ENCODE peak calls at places on chromosomes 5 and 9, in five cellular contexts. Y, H, E, R and M are unnamed samples.

GRCh38 chr5:146051678-146052077 is 53.7 kb downstream of the PLAC8L1 start:
- DNase-seq in E (peak; percentile 85), R (no peak), H (no peak), Y (no peak), M (no peak)

GRCh38 chr5:103801681-103802080 is 239.1 kb upstream of the NUDT12 start:
- DNase-seq in E (peak; percentile 3), Y (no peak), H (no peak), R (no peak), M (no peak)

GRCh38 chr9:81999806-82000205 is 11.2 kb downstream of the SPATA31D1 start:
- DNase-seq in R (no peak), E (no peak), H (no peak), Y (no peak), M (no peak)

GRCh38 chr9:76512826-76513225 is 53.8 kb downstream of the GCNT1 start:
- DNase-seq in Y (no peak), R (peak; percentile 52), E (peak; percentile 71), H (no peak), M (no peak)

GRCh38 chr5:79229357-79230174 is 6.4 kb upstream of the JMY start:
- DNase-seq in Y (no peak), R (peak; percentile 90), H (no peak), E (peak; percentile 81), M (no peak)

GRCh38 chr9:4316409-4316808 is 16.5 kb upstream of the GLIS3 start:
- DNase-seq in E (no peak), R (no peak), H (no peak), Y (no peak), M (no peak)

GRCh38 chr5:143318270-143318669 is 85.2 kb downstream of the NR3C1 start:
- DNase-seq in E (no peak), R (no peak), H (no peak), Y (no peak), M (no peak)

GRCh38 chr5:131977212-131977604 is 31.7 kb upstream of the MEIKIN start:
- DNase-seq in R (no peak), H (no peak), E (no peak), Y (no peak), M (no peak)

GRCh38 chr5:28523416-28523815 is 1485.0 kb upstream of the CDH9 start:
- DNase-seq in E (no peak), H (no peak), Y (no peak), R (no peak), M (no peak)

GRCh38 chr5:6557807-6558575 is 74.9 kb downstream of the NSUN2 start:
- DNase-seq in E (no peak), R (no peak), Y (no peak), H (no peak), M (no peak)

GRCh38 chr5:167629634-167630033 is 661.8 kb upstream of the WWC1 start:
- DNase-seq in E (no peak), H (no peak), R (peak; percentile 58), Y (no peak), M (no peak)

GRCh38 chr5:126138475-126139005 is 284.7 kb upstream of the GRAMD2B start:
- DNase-seq in E (peak; percentile 16), H (peak; percentile 16), Y (no peak), R (peak; percentile 10), M (no peak)

GRCh38 chr5:140073296-140073695 is 30.2 kb upstream of the NRG2 start:
- DNase-seq in R (no peak), Y (no peak), H (no peak), E (peak; percentile 17), M (no peak)

GRCh38 chr5:148961261-148962199 is 101.3 kb downstream of the SH3TC2 start:
- DNase-seq in E (peak; percentile 61), R (no peak), Y (no peak), H (no peak), M (no peak)

GRCh38 chr9:20838218-20838617 is 154.2 kb downstream of the FOCAD start:
- DNase-seq in R (no peak), Y (no peak), E (peak; percentile 42), H (no peak), M (no peak)

GRCh38 chr9:83060557-83060956 is 2.4 kb downstream of the RASEF start:
- DNase-seq in R (peak; percentile 8), H (no peak), E (no peak), Y (no peak), M (no peak)

GRCh38 chr5:98796197-98796972 is 22.9 kb downstream of the RGMB start:
- DNase-seq in R (peak; percentile 41), H (peak; percentile 68), E (peak; percentile 77), Y (no peak), M (peak; percentile 48)

GRCh38 chr5:173204185-173204979 is 30.6 kb downstream of the NKX2-5 start:
- DNase-seq in E (peak; percentile 33), Y (peak; percentile 21), H (no peak), R (peak; percentile 12), M (no peak)

GRCh38 chr5:94245608-94246007 is 372.8 kb downstream of the KIAA0825 start:
- DNase-seq in Y (no peak), R (peak; percentile 0), H (no peak), E (peak; percentile 19), M (no peak)

GRCh38 chr5:77437194-77437593 is 54.9 kb downstream of the WDR41 start:
- DNase-seq in Y (peak; percentile 1), H (peak; percentile 21), R (no peak), E (no peak), M (no peak)

GRCh38 chr9:137286980-137287383 is 9.5 kb downstream of the TOR4A start:
- DNase-seq in E (peak; percentile 59), Y (peak; percentile 72), H (peak; percentile 64), R (peak; percentile 54), M (peak; percentile 82)

GRCh38 chr9:107631788-107632187 is 142.2 kb upstream of the KLF4 start:
- DNase-seq in R (no peak), Y (no peak), E (no peak), H (no peak), M (no peak)

GRCh38 chr9:92482336-92482735 is at the start of gene ASPN:
- DNase-seq in R (no peak), H (no peak), E (peak; percentile 71), Y (no peak), M (no peak)

GRCh38 chr9:120477534-120478001 is 102.4 kb downstream of the CDK5RAP2 start:
- DNase-seq in Y (peak; percentile 8), E (peak; percentile 90), R (peak; percentile 75), H (peak; percentile 66), M (peak; percentile 72)

GRCh38 chr5:95822408-95823240 is at the start of gene GLRX:
- DNase-seq in H (peak; percentile 71), Y (peak; percentile 80), R (peak; percentile 86), E (peak; percentile 89), M (peak; percentile 75)

GRCh38 chr5:21774791-21775190 is 1078.4 kb downstream of the CDH12 start:
- DNase-seq in H (no peak), R (peak; percentile 95), E (peak; percentile 78), Y (no peak), M (no peak)

GRCh38 chr5:1975406-1975715 is 92.6 kb upstream of the IRX4 start:
- DNase-seq in E (no peak), R (peak; percentile 88), Y (no peak), H (no peak), M (no peak)

GRCh38 chr9:82763631-82764030 is 299.3 kb downstream of the RASEF start:
- DNase-seq in H (peak; percentile 33), R (no peak), E (no peak), Y (no peak), M (no peak)

GRCh38 chr5:181188700-181189362 is 16.2 kb downstream of the TRIM7 start:
- DNase-seq in R (peak; percentile 68), E (peak; percentile 66), H (peak; percentile 86), Y (peak; percentile 71), M (peak; percentile 82)

DNA sequence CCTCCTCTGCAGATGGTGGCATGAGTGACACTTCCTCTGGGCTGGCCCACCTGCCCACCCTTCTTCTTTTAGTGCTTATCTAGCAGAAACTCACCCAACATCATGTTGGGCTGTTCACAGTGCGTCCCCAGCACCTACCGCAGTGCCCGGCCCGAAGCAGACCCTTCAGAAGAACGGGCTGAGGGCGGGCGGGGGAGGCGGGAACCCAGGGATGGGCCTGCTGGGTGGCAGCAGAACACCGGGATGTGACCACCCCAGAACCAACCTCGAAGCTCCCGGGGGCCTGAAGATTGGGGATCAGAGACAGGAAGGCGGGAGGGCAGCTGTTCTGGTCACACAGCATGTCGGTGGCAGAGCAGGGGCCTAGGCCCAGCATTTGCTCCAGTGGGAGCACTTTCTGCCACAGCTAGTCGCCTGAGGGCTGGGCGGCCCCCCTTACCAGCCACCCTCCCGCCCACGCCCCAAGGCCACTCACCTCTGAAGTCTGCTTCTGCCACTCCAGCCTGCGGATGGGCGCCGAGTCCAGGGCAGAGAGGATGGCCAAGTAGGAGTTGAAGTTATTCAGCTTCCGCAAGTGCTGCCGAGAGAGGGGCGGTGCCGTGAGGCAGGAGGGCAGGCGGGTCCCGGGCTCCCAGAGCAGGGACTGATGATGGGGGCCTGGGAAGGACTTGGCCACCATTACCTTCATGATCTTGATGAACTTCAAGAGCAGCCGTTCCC is 38.7 kb downstream of the PRRT1B start:
- DNase-seq in H (no peak), E (no peak), R (no peak), Y (no peak), M (no peak)
- H3K4me2 ChIP-seq in H (no peak overlapping the region), E (no peak overlapping the region), R (no peak overlapping the region), Y (no peak overlapping the region), M (no peak overlapping the region)

GRCh38 chr9:91148306-91148705 is 213.4 kb downstream of the AUH start:
- DNase-seq in Y (no peak), E (no peak), H (no peak), R (peak; percentile 45), M (no peak)

GRCh38 chr9:91146391-91147019 is 215.2 kb downstream of the AUH start:
- DNase-seq in H (no peak), R (no peak), Y (no peak), E (no peak), M (no peak)

GRCh38 chr9:91145496-91145895 is 216.2 kb downstream of the AUH start:
- DNase-seq in R (no peak), H (no peak), E (no peak), Y (no peak), M (no peak)

GRCh38 chr9:91144782-91145181 is 216.9 kb downstream of the AUH start:
- DNase-seq in R (no peak), H (no peak), E (peak; percentile 71), Y (no peak), M (no peak)

GRCh38 chr9:91147079-91147708 is 214.5 kb downstream of the AUH start:
- DNase-seq in H (peak; percentile 71), E (no peak), Y (no peak), R (no peak), M (no peak)
- H3K4me2 ChIP-seq in H (peak overlapping the region; percentile 40), E (no peak overlapping the region), Y (no peak overlapping the region), R (no peak overlapping the region), M (no peak overlapping the region)

GRCh38 chr9:108637340-108637739 is 218.4 kb downstream of the ACTL7B start:
- DNase-seq in E (no peak), H (peak; percentile 67), R (no peak), Y (no peak), M (no peak)

GRCh38 chr9:108636023-108636422 is 219.8 kb downstream of the ACTL7B start:
- DNase-seq in R (no peak), H (peak; percentile 23), Y (peak; percentile 16), E (no peak), M (peak; percentile 51)

GRCh38 chr9:108631890-108632289 is 223.9 kb downstream of the ACTL7B start:
- DNase-seq in Y (no peak), E (no peak), R (no peak), H (no peak), M (no peak)

GRCh38 chr9:108634164-108634563 is 221.6 kb downstream of the ACTL7B start:
- DNase-seq in E (no peak), R (peak; percentile 74), Y (peak; percentile 12), H (no peak), M (no peak)

GRCh38 chr9:108634669-108635462 is 220.9 kb downstream of the ACTL7B start:
- DNase-seq in Y (peak; percentile 10), E (no peak), H (no peak), R (peak; percentile 92), M (no peak)
- H3K4me2 ChIP-seq in Y (peak overlapping the region; percentile 41), E (no peak overlapping the region), H (no peak overlapping the region), R (peak overlapping the region; percentile 72), M (no peak overlapping the region)

GRCh38 chr5:179953934-179954833 is 46.5 kb upstream of the TBC1D9B start:
- DNase-seq in R (peak; percentile 20), H (no peak), E (peak; percentile 42), Y (no peak), M (no peak)
- H3K4me2 ChIP-seq in R (no peak overlapping the region), H (no peak overlapping the region), E (no peak overlapping the region), Y (no peak overlapping the region), M (no peak overlapping the region)